ENCODE peak calls at places on chromosomes 4 and X, in four cellular contexts. X is DND-41, P is Peyer's patch, H is tibial nerve. D is an unnamed sample.

GRCh38 chr4:113142351-113142750 is 92.9 kb downstream of the ANK2 start:
- DNase-seq in X (no peak), P (no peak), H (no peak), D (no peak)

GRCh38 chr4:122542411-122543236 is 78.2 kb downstream of the IL21 start:
- DNase-seq in X (no peak), P (no peak), H (no peak), D (no peak)

GRCh38 chr4:1235381-1236102 is 13.4 kb downstream of the CTBP1 start:
- DNase-seq in X (no peak), P (no peak), H (no peak), D (no peak)

GRCh38 chrX:13180807-13181206 is 136.4 kb upstream of the FAM9C start:
- DNase-seq in X (no peak), P (no peak), H (no peak), D (no peak)

GRCh38 chr4:113222431-113222979 is 173.1 kb downstream of the ANK2 start:
- DNase-seq in X (no peak), P (no peak), H (no peak), D (no peak)

GRCh38 chr4:138348055-138348454 is 105.9 kb upstream of the SLC7A11 start:
- DNase-seq in X (peak; percentile 52), P (no peak), H (no peak), D (no peak)

GRCh38 chr4:37601527-37601926 is 84.6 kb downstream of the RELL1 start:
- DNase-seq in X (no peak), P (no peak), H (no peak), D (no peak)

GRCh38 chr4:40327340-40327739 is 7.8 kb upstream of the CHRNA9 start:
- DNase-seq in X (no peak), P (no peak), H (no peak), D (no peak)

GRCh38 chr4:138911903-138912713 is 103.5 kb upstream of the NOCT start:
- DNase-seq in X (no peak), P (no peak), H (no peak), D (no peak)

GRCh38 chr4:169068423-169068822 is 58.4 kb upstream of the CBR4 start:
- DNase-seq in X (no peak), P (no peak), H (no peak), D (no peak)
- TF ChIP-seq CTCF in X (no peak), P (no peak), H (no peak), D (no peak)

GRCh38 chr4:165489786-165490185 is 111.0 kb downstream of the CPE start:
- DNase-seq in X (no peak), P (no peak), H (no peak), D (no peak)

DNA sequence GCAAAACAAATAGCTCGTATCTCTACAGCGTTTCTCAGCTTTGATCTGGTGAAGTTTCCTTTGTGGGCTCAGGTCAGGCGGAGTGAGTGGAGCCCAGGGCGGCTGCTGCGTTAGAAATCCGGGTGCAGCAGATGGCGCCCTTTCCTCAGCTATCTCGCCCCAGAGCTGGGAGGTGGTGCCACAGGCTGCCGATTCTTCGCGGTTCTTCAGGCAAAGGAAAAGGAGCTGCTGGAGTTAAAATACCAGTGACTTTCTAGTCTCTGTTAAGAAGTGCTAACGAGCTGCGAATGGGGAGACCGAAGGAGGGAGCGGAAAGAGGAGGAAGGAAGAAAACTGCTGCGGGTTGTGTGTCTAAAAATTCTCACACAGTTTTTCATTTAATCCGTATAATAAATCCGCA is 114.6 kb downstream of the CPE start:
- DNase-seq in X (peak; percentile 57), P (peak; percentile 24), H (peak; percentile 65), D (peak; percentile 29)
- TF ChIP-seq CTCF in X (peak; percentile 75), P (no peak), H (peak; percentile 71), D (no peak)

GRCh38 chr4:146029147-146029546 is 90.5 kb upstream of the ZNF827 start:
- DNase-seq in X (no peak), P (no peak), H (no peak), D (no peak)
- TF ChIP-seq CTCF in X (no peak), P (no peak), H (no peak), D (no peak)

GRCh38 chr4:77578145-77578544 is 27.5 kb upstream of the CXCL13 start:
- DNase-seq in X (no peak), P (no peak), H (no peak), D (no peak)
- TF ChIP-seq CTCF in X (peak; percentile 42), P (no peak), H (no peak), D (no peak)

GRCh38 chr4:84493092-84493850 is 5.8 kb downstream of the NKX6-1 start:
- DNase-seq in X (no peak), P (no peak), H (no peak), D (no peak)
- TF ChIP-seq CTCF in X (no peak), P (no peak), H (no peak), D (no peak)

D was measured in activated B cell treated with CpG ODN at 0.5 μM for 24 hours.